ENCODE peak calls at places on chromosome X, in five cellular contexts. O is endothelial cell, V is Karpas-422, F is Right ventricle myocardium superior, M is NCI-H345. R is an unnamed sample.

GRCh38 chrX:64792598-64793337 is 183.5 kb downstream of the ZC4H2 start:
- DNase-seq in O (no peak), V (no peak), F (no peak), M (no peak), R (no peak)

GRCh38 chrX:40108959-40109287 is 11.2 kb upstream of the BCOR start:
- DNase-seq in O (peak), V (peak), F (peak), M (peak), R (peak)

GRCh38 chrX:107672955-107673378 is 44.7 kb downstream of the PRPS1 start:
- DNase-seq in O (peak), V (peak), F (peak), M (peak), R (peak)

GRCh38 chrX:20383487-20383886 is 116.8 kb upstream of the RPS6KA3 start:
- DNase-seq in O (no peak), V (no peak), F (no peak), M (no peak), R (no peak)

GRCh38 chrX:46251755-46252154 is 293.5 kb downstream of the ZNF674 start:
- DNase-seq in O (no peak), V (no peak), F (no peak), M (no peak), R (no peak)

GRCh38 chrX:141301017-141301416 is 58.7 kb upstream of the SPANXC start:
- DNase-seq in O (no peak), V (no peak), F (no peak), M (no peak), R (no peak)

GRCh38 chrX:150038977-150039599 is 100.8 kb upstream of the EOLA2 start:
- DNase-seq in O (no peak), V (no peak), F (no peak), M (no peak), R (no peak)

GRCh38 chrX:116285506-116285905 is 115.0 kb downstream of the AGTR2 start:
- DNase-seq in O (no peak), V (no peak), F (no peak), M (no peak), R (no peak)

GRCh38 chrX:154775611-154776349 is 13.1 kb downstream of the DKC1 start:
- DNase-seq in O (no peak), V (no peak), F (peak), M (no peak), R (peak)

GRCh38 chrX:68839771-68840170 is 10.9 kb downstream of the EFNB1 start:
- DNase-seq in O (no peak), V (no peak), F (no peak), M (no peak), R (no peak)

GRCh38 chrX:78029663-78030062 is 60.2 kb upstream of the PGAM4 start:
- DNase-seq in O (peak), V (peak), F (no peak), M (no peak), R (peak)

GRCh38 chrX:107753186-107753585 is 22.4 kb downstream of the TSC22D3 start:
- DNase-seq in O (no peak), V (no peak), F (no peak), M (no peak), R (no peak)

GRCh38 chrX:103846395-103846794 is 14.3 kb upstream of the RAB9B start:
- DNase-seq in O (no peak), V (no peak), F (no peak), M (no peak), R (no peak)

GRCh38 chrX:101078716-101079115 is at the start of gene TMEM35A:
- DNase-seq in O (peak), V (no peak), F (no peak), M (peak), R (peak)

GRCh38 chrX:154021131-154021611 is 1.5 kb upstream of the IRAK1 start:
- DNase-seq in O (no peak), V (no peak), F (no peak), M (no peak), R (peak)